ENCODE peak calls at places on chromosomes 2 and 18, in seven cellular contexts. One of them, this sample, is unnamed.

GRCh38 chr2:172438741-172439508 is 11.5 kb downstream of the ITGA6 start:
- DNase-seq in neural crest cell: no peak
- DNase-seq in Peyer's patch: no peak
- DNase-seq in tibial artery: no peak
- DNase-seq in heart right ventricle: peak
- DNase-seq in activated B cell treated with CpG ODN at 0.5 μM for 24 hours: no peak
- DNase-seq in AG09319: no peak
- DNase-seq in this sample: no peak

GRCh38 chr2:158665536-158666302 is 129.4 kb upstream of the DAPL1 start:
- DNase-seq in neural crest cell: no peak
- DNase-seq in Peyer's patch: no peak
- DNase-seq in tibial artery: no peak
- DNase-seq in heart right ventricle: no peak
- DNase-seq in activated B cell treated with CpG ODN at 0.5 μM for 24 hours: no peak
- DNase-seq in AG09319: no peak
- DNase-seq in this sample: no peak

GRCh38 chr2:181275643-181276070 is 181.5 kb upstream of the ITGA4 start:
- DNase-seq in neural crest cell: no peak
- DNase-seq in Peyer's patch: peak
- DNase-seq in tibial artery: no peak
- DNase-seq in heart right ventricle: peak
- DNase-seq in activated B cell treated with CpG ODN at 0.5 μM for 24 hours: no peak
- DNase-seq in AG09319: no peak
- DNase-seq in this sample: no peak

GRCh38 chr2:18501156-18501555 is 59.3 kb downstream of the RDH14 start:
- DNase-seq in neural crest cell: no peak
- DNase-seq in Peyer's patch: no peak
- DNase-seq in tibial artery: no peak
- DNase-seq in heart right ventricle: no peak
- DNase-seq in activated B cell treated with CpG ODN at 0.5 μM for 24 hours: no peak
- DNase-seq in AG09319: no peak
- DNase-seq in this sample: no peak

GRCh38 chr2:30229596-30229995 is 1.7 kb upstream of the LBH start:
- DNase-seq in neural crest cell: no peak
- DNase-seq in Peyer's patch: no peak
- DNase-seq in tibial artery: no peak
- DNase-seq in heart right ventricle: no peak
- DNase-seq in activated B cell treated with CpG ODN at 0.5 μM for 24 hours: no peak
- DNase-seq in AG09319: no peak
- DNase-seq in this sample: no peak

GRCh38 chr2:58098254-58099096 is 51.9 kb downstream of the VRK2 start:
- DNase-seq in neural crest cell: no peak
- DNase-seq in Peyer's patch: no peak
- DNase-seq in tibial artery: no peak
- DNase-seq in heart right ventricle: no peak
- DNase-seq in activated B cell treated with CpG ODN at 0.5 μM for 24 hours: no peak
- DNase-seq in AG09319: no peak
- DNase-seq in this sample: no peak

GRCh38 chr18:6482198-6482977 is 67.7 kb upstream of the L3MBTL4 start:
- DNase-seq in neural crest cell: peak
- DNase-seq in Peyer's patch: no peak
- DNase-seq in tibial artery: peak
- DNase-seq in heart right ventricle: peak
- DNase-seq in activated B cell treated with CpG ODN at 0.5 μM for 24 hours: peak
- DNase-seq in AG09319: peak
- DNase-seq in this sample: peak

GRCh38 chr2:96267159-96267971 is 1.3 kb downstream of the CIAO1 start:
- DNase-seq in neural crest cell: peak
- DNase-seq in Peyer's patch: peak
- DNase-seq in tibial artery: no peak
- DNase-seq in heart right ventricle: no peak
- DNase-seq in activated B cell treated with CpG ODN at 0.5 μM for 24 hours: no peak
- DNase-seq in AG09319: no peak
- DNase-seq in this sample: no peak

GRCh38 chr18:31190919-31191318 is 28.3 kb upstream of the DSC1 start:
- DNase-seq in neural crest cell: no peak
- DNase-seq in Peyer's patch: no peak
- DNase-seq in tibial artery: no peak
- DNase-seq in heart right ventricle: no peak
- DNase-seq in activated B cell treated with CpG ODN at 0.5 μM for 24 hours: no peak
- DNase-seq in AG09319: no peak
- DNase-seq in this sample: no peak

GRCh38 chr2:240914645-240915525 is 8.7 kb downstream of the CROCC2 start:
- DNase-seq in neural crest cell: no peak
- DNase-seq in Peyer's patch: no peak
- DNase-seq in tibial artery: no peak
- DNase-seq in heart right ventricle: peak
- DNase-seq in activated B cell treated with CpG ODN at 0.5 μM for 24 hours: no peak
- DNase-seq in AG09319: no peak
- DNase-seq in this sample: no peak
- TF ChIP-seq CTCF in neural crest cell: peak
- TF ChIP-seq CTCF in Peyer's patch: no peak
- TF ChIP-seq CTCF in tibial artery: no peak
- TF ChIP-seq CTCF in heart right ventricle: no peak
- TF ChIP-seq CTCF in activated B cell treated with CpG ODN at 0.5 μM for 24 hours: peak
- TF ChIP-seq CTCF in AG09319: no peak
- TF ChIP-seq CTCF in this sample: no peak

GRCh38 chr2:236305964-236306605 is 41.9 kb upstream of the ASB18 start:
- DNase-seq in neural crest cell: no peak
- DNase-seq in Peyer's patch: no peak
- DNase-seq in tibial artery: no peak
- DNase-seq in heart right ventricle: no peak
- DNase-seq in activated B cell treated with CpG ODN at 0.5 μM for 24 hours: no peak
- DNase-seq in AG09319: no peak
- DNase-seq in this sample: no peak

GRCh38 chr2:236306825-236307540 is 42.8 kb upstream of the ASB18 start:
- DNase-seq in neural crest cell: no peak
- DNase-seq in Peyer's patch: no peak
- DNase-seq in tibial artery: no peak
- DNase-seq in heart right ventricle: no peak
- DNase-seq in activated B cell treated with CpG ODN at 0.5 μM for 24 hours: no peak
- DNase-seq in AG09319: no peak
- DNase-seq in this sample: no peak

GRCh38 chr2:236311286-236311685 is 47.1 kb upstream of the ASB18 start:
- DNase-seq in neural crest cell: no peak
- DNase-seq in Peyer's patch: no peak
- DNase-seq in tibial artery: no peak
- DNase-seq in heart right ventricle: no peak
- DNase-seq in activated B cell treated with CpG ODN at 0.5 μM for 24 hours: no peak
- DNase-seq in AG09319: no peak
- DNase-seq in this sample: no peak

GRCh38 chr2:236308855-236309668 is 44.9 kb upstream of the ASB18 start:
- DNase-seq in neural crest cell: no peak
- DNase-seq in Peyer's patch: no peak
- DNase-seq in tibial artery: no peak
- DNase-seq in heart right ventricle: no peak
- DNase-seq in activated B cell treated with CpG ODN at 0.5 μM for 24 hours: no peak
- DNase-seq in AG09319: no peak
- DNase-seq in this sample: no peak

DNA sequence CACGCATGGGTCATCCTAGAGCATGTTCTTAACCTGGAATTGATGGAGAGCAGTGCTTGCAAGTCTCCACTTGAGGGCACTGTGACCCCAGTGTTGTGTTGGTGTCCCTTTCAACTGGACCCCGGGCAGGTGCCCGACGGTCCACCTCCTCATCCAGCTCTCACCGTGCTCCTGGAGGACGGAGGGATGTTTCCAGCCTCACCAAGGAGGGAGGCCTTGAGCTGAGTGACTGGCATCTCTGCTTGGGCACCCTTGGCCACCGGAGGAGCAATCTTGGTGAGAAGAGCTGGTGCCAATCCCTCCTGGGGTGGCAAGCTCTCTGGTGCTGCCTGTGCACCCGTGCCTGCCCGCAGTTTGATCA is 45.4 kb upstream of the ASB18 start:
- DNase-seq in neural crest cell: peak
- DNase-seq in Peyer's patch: no peak
- DNase-seq in tibial artery: no peak
- DNase-seq in heart right ventricle: no peak
- DNase-seq in activated B cell treated with CpG ODN at 0.5 μM for 24 hours: no peak
- DNase-seq in AG09319: no peak
- DNase-seq in this sample: peak
- TF ChIP-seq CTCF in neural crest cell: peak
- TF ChIP-seq CTCF in Peyer's patch: no peak
- TF ChIP-seq CTCF in tibial artery: no peak
- TF ChIP-seq CTCF in heart right ventricle: no peak
- TF ChIP-seq CTCF in activated B cell treated with CpG ODN at 0.5 μM for 24 hours: no peak
- TF ChIP-seq CTCF in AG09319: peak
- TF ChIP-seq CTCF in this sample: peak

GRCh38 chr2:235940330-235940729 is 227.9 kb downstream of the GBX2 start:
- DNase-seq in neural crest cell: no peak
- DNase-seq in Peyer's patch: no peak
- DNase-seq in tibial artery: peak
- DNase-seq in heart right ventricle: peak
- DNase-seq in activated B cell treated with CpG ODN at 0.5 μM for 24 hours: no peak
- DNase-seq in AG09319: peak
- DNase-seq in this sample: no peak
- TF ChIP-seq CTCF in neural crest cell: no peak
- TF ChIP-seq CTCF in Peyer's patch: no peak
- TF ChIP-seq CTCF in tibial artery: no peak
- TF ChIP-seq CTCF in heart right ventricle: no peak
- TF ChIP-seq CTCF in activated B cell treated with CpG ODN at 0.5 μM for 24 hours: no peak
- TF ChIP-seq CTCF in AG09319: no peak
- TF ChIP-seq CTCF in this sample: no peak

DNA sequence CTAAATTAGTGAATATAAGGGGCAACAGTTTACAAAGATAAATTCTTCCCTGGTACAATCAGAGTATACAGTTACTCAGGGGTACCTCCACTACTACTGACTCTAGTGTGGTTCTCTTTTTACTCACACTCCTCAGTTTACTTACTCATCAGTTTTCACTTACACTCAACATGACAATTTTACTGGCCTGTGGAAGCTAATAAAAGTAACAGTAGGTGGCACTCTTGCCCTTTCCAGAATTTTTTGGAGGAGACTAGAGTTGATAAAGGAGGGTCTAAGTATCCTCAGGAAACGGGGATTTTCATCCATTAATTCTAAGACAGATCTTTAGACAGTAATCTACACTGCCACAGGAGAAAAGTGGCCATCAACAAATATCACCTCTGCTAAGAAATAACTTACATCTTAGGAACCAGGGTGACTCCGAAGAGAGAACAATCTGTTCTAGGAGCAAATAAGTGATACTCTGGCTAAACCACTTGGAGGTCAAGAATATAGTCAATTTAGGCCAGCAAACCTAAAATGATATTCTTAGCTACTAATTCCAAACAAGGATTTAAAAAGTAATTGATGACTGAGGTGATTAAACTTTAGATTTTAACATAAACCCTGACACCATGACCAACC is 61.3 kb downstream of the ATL2 start:
- DNase-seq in neural crest cell: peak
- DNase-seq in Peyer's patch: no peak
- DNase-seq in tibial artery: no peak
- DNase-seq in heart right ventricle: no peak
- DNase-seq in activated B cell treated with CpG ODN at 0.5 μM for 24 hours: no peak
- DNase-seq in AG09319: no peak
- DNase-seq in this sample: no peak
- TF ChIP-seq CTCF in neural crest cell: peak
- TF ChIP-seq CTCF in Peyer's patch: no peak
- TF ChIP-seq CTCF in tibial artery: peak
- TF ChIP-seq CTCF in heart right ventricle: peak
- TF ChIP-seq CTCF in activated B cell treated with CpG ODN at 0.5 μM for 24 hours: peak
- TF ChIP-seq CTCF in AG09319: peak
- TF ChIP-seq CTCF in this sample: peak

GRCh38 chr18:24219561-24220317 is 80.9 kb downstream of the CABYR start:
- DNase-seq in neural crest cell: no peak
- DNase-seq in Peyer's patch: no peak
- DNase-seq in tibial artery: no peak
- DNase-seq in heart right ventricle: no peak
- DNase-seq in activated B cell treated with CpG ODN at 0.5 μM for 24 hours: no peak
- DNase-seq in AG09319: no peak
- DNase-seq in this sample: no peak
- TF ChIP-seq CTCF in neural crest cell: no peak
- TF ChIP-seq CTCF in Peyer's patch: no peak
- TF ChIP-seq CTCF in tibial artery: no peak
- TF ChIP-seq CTCF in heart right ventricle: no peak
- TF ChIP-seq CTCF in activated B cell treated with CpG ODN at 0.5 μM for 24 hours: no peak
- TF ChIP-seq CTCF in AG09319: no peak
- TF ChIP-seq CTCF in this sample: no peak

GRCh38 chr18:56358608-56359007 is 279.8 kb downstream of the TXNL1 start:
- DNase-seq in neural crest cell: no peak
- DNase-seq in Peyer's patch: no peak
- DNase-seq in tibial artery: no peak
- DNase-seq in heart right ventricle: no peak
- DNase-seq in activated B cell treated with CpG ODN at 0.5 μM for 24 hours: no peak
- DNase-seq in AG09319: no peak
- DNase-seq in this sample: no peak
- TF ChIP-seq CTCF in neural crest cell: no peak
- TF ChIP-seq CTCF in Peyer's patch: no peak
- TF ChIP-seq CTCF in tibial artery: no peak
- TF ChIP-seq CTCF in heart right ventricle: no peak
- TF ChIP-seq CTCF in activated B cell treated with CpG ODN at 0.5 μM for 24 hours: no peak
- TF ChIP-seq CTCF in AG09319: no peak
- TF ChIP-seq CTCF in this sample: no peak

GRCh38 chr2:193776988-193777387 is 1582.3 kb upstream of the TMEFF2 start:
- DNase-seq in neural crest cell: no peak
- DNase-seq in Peyer's patch: no peak
- DNase-seq in tibial artery: no peak
- DNase-seq in heart right ventricle: no peak
- DNase-seq in activated B cell treated with CpG ODN at 0.5 μM for 24 hours: no peak
- DNase-seq in AG09319: no peak
- DNase-seq in this sample: no peak
- TF ChIP-seq CTCF in neural crest cell: no peak
- TF ChIP-seq CTCF in Peyer's patch: no peak
- TF ChIP-seq CTCF in tibial artery: no peak
- TF ChIP-seq CTCF in heart right ventricle: no peak
- TF ChIP-seq CTCF in activated B cell treated with CpG ODN at 0.5 μM for 24 hours: no peak
- TF ChIP-seq CTCF in AG09319: no peak
- TF ChIP-seq CTCF in this sample: no peak

DNA sequence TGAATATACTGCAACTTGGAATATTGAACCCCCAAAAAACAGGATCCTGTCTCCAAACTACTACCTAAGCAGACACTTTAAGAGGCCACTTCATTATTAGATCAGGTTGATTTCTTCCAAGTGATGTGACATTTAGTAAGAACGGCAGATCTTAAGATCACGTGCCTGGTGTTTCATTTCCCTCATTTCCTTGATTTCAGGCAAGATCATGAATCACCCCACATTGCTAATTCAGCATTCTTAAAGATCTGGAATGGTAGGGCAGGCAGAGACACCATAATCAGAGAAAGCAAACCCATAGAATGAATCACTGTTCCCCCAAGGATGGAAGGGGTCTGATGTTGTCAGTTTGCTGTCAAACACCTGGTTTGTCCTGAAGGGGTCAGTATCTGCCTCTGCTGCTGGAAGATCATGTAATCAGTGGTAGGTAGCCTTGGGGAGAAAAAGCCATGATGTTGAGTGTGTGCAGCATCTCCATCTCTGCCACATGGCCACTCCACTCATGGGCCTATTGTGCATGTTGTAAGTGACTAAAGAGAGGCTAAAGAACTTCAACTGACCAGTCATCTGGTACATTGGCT is 133.9 kb downstream of the ARHGAP15 start:
- DNase-seq in neural crest cell: no peak
- DNase-seq in Peyer's patch: no peak
- DNase-seq in tibial artery: no peak
- DNase-seq in heart right ventricle: no peak
- DNase-seq in activated B cell treated with CpG ODN at 0.5 μM for 24 hours: no peak
- DNase-seq in AG09319: no peak
- DNase-seq in this sample: no peak
- TF ChIP-seq CTCF in neural crest cell: no peak
- TF ChIP-seq CTCF in Peyer's patch: no peak
- TF ChIP-seq CTCF in tibial artery: no peak
- TF ChIP-seq CTCF in heart right ventricle: no peak
- TF ChIP-seq CTCF in activated B cell treated with CpG ODN at 0.5 μM for 24 hours: no peak
- TF ChIP-seq CTCF in AG09319: no peak
- TF ChIP-seq CTCF in this sample: no peak